ENCODE peak calls at places on chromosomes 6 and 20, in eight cellular contexts. D is anterior cingulate cortex; U is substantia nigra; S is stimulated activated CD8-positive, alpha-beta memory T cell treated with anti-CD3 and anti-CD28 coated beads, Interleukin-2, amount 100 ng/mL, for 1 hour; X is breast epithelium; V is T-helper 1 cell; B is brain microvascular endothelial cell; T is hippocampal formation. F is an unnamed sample.

GRCh38 chr6:156694679-156695078 is 82.5 kb upstream of the ARID1B start:
- DNase-seq in U (no peak), D (no peak), T (no peak), S (no peak), B (no peak), X (no peak), V (no peak), F (no peak)

GRCh38 chr6:151067684-151068596 is 171.8 kb upstream of the AKAP12 start:
- DNase-seq in S (no peak), U (peak; percentile 13), T (peak; percentile 53), B (peak; percentile 96), X (peak; percentile 24), V (no peak), D (no peak), F (no peak)

GRCh38 chr20:58102744-58103516 is 125.5 kb downstream of the ANKRD60 start:
- DNase-seq in T (no peak), S (no peak), D (no peak), X (no peak), V (no peak), U (no peak), B (no peak), F (no peak)

GRCh38 chr6:141809901-141810300 is 322.8 kb upstream of the GJE1 start:
- DNase-seq in T (no peak), X (no peak), B (no peak), V (no peak), D (no peak), U (no peak), S (no peak), F (no peak)

GRCh38 chr20:25013478-25014380 is 21.2 kb upstream of the APMAP start:
- DNase-seq in V (no peak), T (no peak), D (no peak), B (no peak), U (no peak), X (no peak), S (no peak), F (no peak)

GRCh38 chr20:25022680-25023079 is 30.1 kb upstream of the APMAP start:
- DNase-seq in B (no peak), X (peak; percentile 48), S (no peak), V (no peak), T (no peak), U (no peak), D (no peak), F (no peak)

GRCh38 chr6:100463685-100464161 is 998 bp downstream of the SIM1 start:
- DNase-seq in U (no peak), B (no peak), X (no peak), V (no peak), D (no peak), T (no peak), S (no peak), F (no peak)

GRCh38 chr20:34074101-34074760 is 37.8 kb downstream of the EIF2S2 start:
- DNase-seq in S (no peak), U (no peak), T (no peak), D (no peak), B (no peak), V (no peak), X (no peak), F (no peak)

GRCh38 chr6:30781362-30781696 is 37.0 kb upstream of the IER3 start:
- DNase-seq in V (no peak), B (no peak), D (no peak), S (no peak), X (no peak), T (peak; percentile 57), U (no peak), F (no peak)

GRCh38 chr6:160507420-160507819 is 156.7 kb downstream of the LPA start:
- DNase-seq in D (no peak), U (no peak), T (no peak), V (no peak), S (no peak), X (no peak), B (peak; percentile 9), F (no peak)

GRCh38 chr6:140440223-140440810 is 1065.9 kb upstream of the CITED2 start:
- DNase-seq in D (no peak), S (no peak), X (no peak), B (no peak), T (no peak), U (no peak), V (no peak), F (no peak)

GRCh38 chr20:58153121-58153520 is 75.3 kb downstream of the ANKRD60 start:
- DNase-seq in U (no peak), V (no peak), D (no peak), S (no peak), B (no peak), T (no peak), X (no peak), F (no peak)

GRCh38 chr6:111361648-111362047 is 121.4 kb downstream of the REV3L start:
- DNase-seq in B (peak; percentile 54), S (no peak), V (no peak), T (peak; percentile 50), X (no peak), U (peak; percentile 39), D (no peak), F (no peak)

GRCh38 chr20:46070215-46070910 is 19.4 kb downstream of the NCOA5 start:
- DNase-seq in D (no peak), B (peak; percentile 88), T (no peak), U (no peak), X (no peak), S (no peak), V (no peak), F (no peak)

GRCh38 chr20:35467339-35468224 is 12.2 kb downstream of the CEP250 start:
- DNase-seq in V (no peak), D (no peak), U (no peak), X (no peak), B (peak; percentile 2), S (no peak), T (no peak), F (no peak)

GRCh38 chr20:48875914-48876240 is 45.6 kb upstream of the ARFGEF2 start:
- DNase-seq in U (no peak), B (peak; percentile 49), T (no peak), D (no peak), S (no peak), V (no peak), X (no peak), F (no peak)

GRCh38 chr6:3911614-3912336 is 62.6 kb downstream of the FAM50B start:
- DNase-seq in T (no peak), B (peak; percentile 95), V (no peak), D (no peak), U (no peak), S (no peak), X (peak; percentile 47), F (no peak)

GRCh38 chr6:115847671-115848070 is 213.0 kb downstream of the FRK start:
- DNase-seq in B (no peak), S (no peak), U (no peak), V (no peak), D (no peak), T (no peak), X (no peak), F (no peak)

GRCh38 chr6:31659649-31660223 is 842 bp downstream of the C6orf47 start:
- DNase-seq in U (no peak), V (no peak), B (no peak), T (no peak), X (no peak), S (no peak), D (no peak), F (no peak)

GRCh38 chr6:21037453-21037852 is 503.2 kb downstream of the CDKAL1 start:
- DNase-seq in X (no peak), S (no peak), B (no peak), U (no peak), T (no peak), V (no peak), D (no peak), F (no peak)

GRCh38 chr6:10719386-10720228 is 3.3 kb upstream of the TMEM14C start:
- DNase-seq in U (no peak), V (peak; percentile 16), X (no peak), T (no peak), S (no peak), D (no peak), B (peak; percentile 14), F (peak; percentile 10)

GRCh38 chr6:149169761-149170359 is 147.7 kb upstream of the TAB2 start:
- DNase-seq in X (no peak), V (no peak), S (no peak), B (no peak), D (no peak), U (no peak), T (no peak), F (no peak)

GRCh38 chr6:63598251-63599036 is 26.2 kb downstream of the LOC128125822 start:
- DNase-seq in V (peak; percentile 68), T (peak; percentile 66), S (peak; percentile 48), U (peak; percentile 64), X (peak; percentile 71), D (peak; percentile 1), B (peak; percentile 47), F (peak; percentile 53)

GRCh38 chr20:45924391-45925261 is 9.9 kb upstream of the PCIF1 start:
- DNase-seq in U (no peak), S (no peak), B (peak; percentile 42), V (no peak), T (peak; percentile 12), X (no peak), D (no peak), F (no peak)

GRCh38 chr6:38617856-38618255 is 21.9 kb downstream of the BTBD9 start:
- DNase-seq in S (no peak), U (no peak), T (no peak), B (no peak), D (no peak), V (no peak), X (no peak), F (no peak)

GRCh38 chr20:3658708-3659491 is 4.3 kb downstream of the GFRA4 start:
- DNase-seq in X (no peak), B (no peak), S (no peak), D (no peak), U (no peak), V (no peak), T (no peak), F (no peak)

GRCh38 chr6:157879873-157880254 is 56.8 kb downstream of the SNX9 start:
- DNase-seq in V (no peak), B (no peak), D (no peak), T (peak; percentile 61), U (peak; percentile 34), X (peak; percentile 53), S (no peak), F (no peak)

GRCh38 chr6:165662041-165662491 is 975 bp downstream of the PDE10A start:
- DNase-seq in S (no peak), D (no peak), B (peak; percentile 29), V (no peak), X (no peak), T (no peak), U (no peak), F (no peak)